ENCODE peak calls at places on chromosome 4, in seven cellular contexts. One of them, this sample, is unnamed.

GRCh38 chr4:25938251-25939186 is 24.5 kb downstream of the SMIM20 start:
- DNase-seq in progenitor cell of endocrine pancreas: no peak
- DNase-seq in anterior cingulate cortex: no peak
- DNase-seq in activated T-cell treated with anti-CD3 and anti-CD28 coated beads, Interleukin-2, amount 50 U/mL, for 48 hours: peak
- DNase-seq in stimulated activated CD4-positive, alpha-beta T cell treated with anti-CD3 and anti-CD28 coated beads, Interleukin-12 subunit alpha, Interleukin-12 subunit beta, amount 100 ng/mL, for 24 hours: no peak
- DNase-seq in hypothalamus: no peak
- DNase-seq in sciatic nerve: no peak
- DNase-seq in this sample: no peak

GRCh38 chr4:156734965-156735895 is 236.4 kb downstream of the PDGFC start:
- DNase-seq in hypothalamus: no peak
- DNase-seq in activated T-cell treated with anti-CD3 and anti-CD28 coated beads, Interleukin-2, amount 50 U/mL, for 48 hours: no peak
- DNase-seq in anterior cingulate cortex: no peak
- DNase-seq in progenitor cell of endocrine pancreas: no peak
- DNase-seq in stimulated activated CD4-positive, alpha-beta T cell treated with anti-CD3 and anti-CD28 coated beads, Interleukin-12 subunit alpha, Interleukin-12 subunit beta, amount 100 ng/mL, for 24 hours: no peak
- DNase-seq in sciatic nerve: no peak
- DNase-seq in this sample: no peak

GRCh38 chr4:67037489-67037888 is 507.8 kb downstream of the CENPC start:
- DNase-seq in hypothalamus: no peak
- DNase-seq in activated T-cell treated with anti-CD3 and anti-CD28 coated beads, Interleukin-2, amount 50 U/mL, for 48 hours: no peak
- DNase-seq in anterior cingulate cortex: no peak
- DNase-seq in sciatic nerve: no peak
- DNase-seq in progenitor cell of endocrine pancreas: no peak
- DNase-seq in stimulated activated CD4-positive, alpha-beta T cell treated with anti-CD3 and anti-CD28 coated beads, Interleukin-12 subunit alpha, Interleukin-12 subunit beta, amount 100 ng/mL, for 24 hours: no peak
- DNase-seq in this sample: no peak

GRCh38 chr4:79865253-79865652 is 207.8 kb downstream of the ANTXR2 start:
- DNase-seq in anterior cingulate cortex: no peak
- DNase-seq in stimulated activated CD4-positive, alpha-beta T cell treated with anti-CD3 and anti-CD28 coated beads, Interleukin-12 subunit alpha, Interleukin-12 subunit beta, amount 100 ng/mL, for 24 hours: no peak
- DNase-seq in activated T-cell treated with anti-CD3 and anti-CD28 coated beads, Interleukin-2, amount 50 U/mL, for 48 hours: no peak
- DNase-seq in progenitor cell of endocrine pancreas: no peak
- DNase-seq in hypothalamus: no peak
- DNase-seq in sciatic nerve: no peak
- DNase-seq in this sample: no peak

GRCh38 chr4:86653237-86653865 is 59.2 kb downstream of the PTPN13 start:
- DNase-seq in anterior cingulate cortex: no peak
- DNase-seq in activated T-cell treated with anti-CD3 and anti-CD28 coated beads, Interleukin-2, amount 50 U/mL, for 48 hours: peak
- DNase-seq in progenitor cell of endocrine pancreas: no peak
- DNase-seq in sciatic nerve: no peak
- DNase-seq in stimulated activated CD4-positive, alpha-beta T cell treated with anti-CD3 and anti-CD28 coated beads, Interleukin-12 subunit alpha, Interleukin-12 subunit beta, amount 100 ng/mL, for 24 hours: no peak
- DNase-seq in hypothalamus: no peak
- DNase-seq in this sample: peak

GRCh38 chr4:104870495-104871228 is 276.0 kb upstream of the TET2 start:
- DNase-seq in hypothalamus: no peak
- DNase-seq in sciatic nerve: no peak
- DNase-seq in anterior cingulate cortex: no peak
- DNase-seq in stimulated activated CD4-positive, alpha-beta T cell treated with anti-CD3 and anti-CD28 coated beads, Interleukin-12 subunit alpha, Interleukin-12 subunit beta, amount 100 ng/mL, for 24 hours: no peak
- DNase-seq in progenitor cell of endocrine pancreas: no peak
- DNase-seq in activated T-cell treated with anti-CD3 and anti-CD28 coated beads, Interleukin-2, amount 50 U/mL, for 48 hours: no peak
- DNase-seq in this sample: no peak

GRCh38 chr4:1398686-1399507 is 7.3 kb downstream of the NKX1-1 start:
- DNase-seq in activated T-cell treated with anti-CD3 and anti-CD28 coated beads, Interleukin-2, amount 50 U/mL, for 48 hours: peak
- DNase-seq in stimulated activated CD4-positive, alpha-beta T cell treated with anti-CD3 and anti-CD28 coated beads, Interleukin-12 subunit alpha, Interleukin-12 subunit beta, amount 100 ng/mL, for 24 hours: no peak
- DNase-seq in progenitor cell of endocrine pancreas: peak
- DNase-seq in hypothalamus: no peak
- DNase-seq in sciatic nerve: no peak
- DNase-seq in anterior cingulate cortex: no peak
- DNase-seq in this sample: no peak

GRCh38 chr4:3713817-3714641 is 52.2 kb upstream of the ADRA2C start:
- DNase-seq in anterior cingulate cortex: no peak
- DNase-seq in sciatic nerve: no peak
- DNase-seq in activated T-cell treated with anti-CD3 and anti-CD28 coated beads, Interleukin-2, amount 50 U/mL, for 48 hours: no peak
- DNase-seq in stimulated activated CD4-positive, alpha-beta T cell treated with anti-CD3 and anti-CD28 coated beads, Interleukin-12 subunit alpha, Interleukin-12 subunit beta, amount 100 ng/mL, for 24 hours: no peak
- DNase-seq in progenitor cell of endocrine pancreas: no peak
- DNase-seq in hypothalamus: no peak
- DNase-seq in this sample: no peak

GRCh38 chr4:67250497-67250896 is 294.8 kb downstream of the CENPC start:
- DNase-seq in progenitor cell of endocrine pancreas: no peak
- DNase-seq in anterior cingulate cortex: no peak
- DNase-seq in hypothalamus: no peak
- DNase-seq in sciatic nerve: no peak
- DNase-seq in stimulated activated CD4-positive, alpha-beta T cell treated with anti-CD3 and anti-CD28 coated beads, Interleukin-12 subunit alpha, Interleukin-12 subunit beta, amount 100 ng/mL, for 24 hours: no peak
- DNase-seq in activated T-cell treated with anti-CD3 and anti-CD28 coated beads, Interleukin-2, amount 50 U/mL, for 48 hours: no peak
- DNase-seq in this sample: no peak

GRCh38 chr4:95551653-95552052 is 2.9 kb upstream of the UNC5C start:
- DNase-seq in sciatic nerve: no peak
- DNase-seq in activated T-cell treated with anti-CD3 and anti-CD28 coated beads, Interleukin-2, amount 50 U/mL, for 48 hours: no peak
- DNase-seq in progenitor cell of endocrine pancreas: no peak
- DNase-seq in hypothalamus: no peak
- DNase-seq in anterior cingulate cortex: no peak
- DNase-seq in stimulated activated CD4-positive, alpha-beta T cell treated with anti-CD3 and anti-CD28 coated beads, Interleukin-12 subunit alpha, Interleukin-12 subunit beta, amount 100 ng/mL, for 24 hours: no peak
- DNase-seq in this sample: no peak

This sample was measured in iPS DF 6.9.